ENCODE peak calls at places on chromosomes 5 and 9, in six cellular contexts. One of them, this sample, is unnamed. For H3K9me2, the result is how much of the 10 kb centered on the place peaks cover.

GRCh38 chr5:78221964-78222451 is 72.5 kb downstream of the AP3B1 start:
- DNase-seq in GM23338: peak
- DNase-seq in HCT116: no peak
- DNase-seq in Karpas-422: peak
- DNase-seq in MM.1S: peak
- DNase-seq in PC-3: peak
- DNase-seq in this sample: no peak

GRCh38 chr9:111271481-111272080 is 58.4 kb downstream of the OR2K2 start:
- DNase-seq in PC-3: no peak
- DNase-seq in Karpas-422: no peak
- DNase-seq in MM.1S: no peak
- DNase-seq in HCT116: no peak
- DNase-seq in GM23338: no peak
- DNase-seq in this sample: no peak

GRCh38 chr5:149887622-149888183 is 56.9 kb downstream of the PDE6A start:
- DNase-seq in Karpas-422: no peak
- DNase-seq in GM23338: no peak
- DNase-seq in HCT116: peak
- DNase-seq in MM.1S: no peak
- DNase-seq in PC-3: peak
- DNase-seq in this sample: peak

GRCh38 chr5:84729326-84729725 is 344.6 kb upstream of the EDIL3 start:
- DNase-seq in GM23338: no peak
- DNase-seq in HCT116: no peak
- DNase-seq in Karpas-422: no peak
- DNase-seq in PC-3: no peak
- DNase-seq in MM.1S: no peak
- DNase-seq in this sample: no peak

GRCh38 chr5:138503487-138504270 is 38.4 kb downstream of the EGR1 start:
- DNase-seq in GM23338: peak
- DNase-seq in HCT116: peak
- DNase-seq in Karpas-422: peak
- DNase-seq in PC-3: peak
- DNase-seq in MM.1S: peak
- DNase-seq in this sample: peak

GRCh38 chr5:104385901-104386300 is 823.3 kb upstream of the NUDT12 start:
- DNase-seq in PC-3: no peak
- DNase-seq in MM.1S: no peak
- DNase-seq in HCT116: no peak
- DNase-seq in Karpas-422: no peak
- DNase-seq in GM23338: no peak
- DNase-seq in this sample: no peak

GRCh38 chr9:95207403-95207802 is 110.1 kb downstream of the FANCC start:
- DNase-seq in Karpas-422: no peak
- DNase-seq in MM.1S: no peak
- DNase-seq in GM23338: no peak
- DNase-seq in HCT116: no peak
- DNase-seq in PC-3: no peak
- DNase-seq in this sample: no peak

GRCh38 chr5:926416-927171 is 33.9 kb downstream of the TRIP13 start:
- DNase-seq in HCT116: no peak
- DNase-seq in Karpas-422: no peak
- DNase-seq in MM.1S: no peak
- DNase-seq in GM23338: peak
- DNase-seq in PC-3: no peak
- DNase-seq in this sample: no peak

GRCh38 chr9:127723013-127723412 is 7.1 kb downstream of the TTC16 start:
- DNase-seq in GM23338: no peak
- DNase-seq in HCT116: no peak
- DNase-seq in Karpas-422: no peak
- DNase-seq in MM.1S: no peak
- DNase-seq in PC-3: no peak
- DNase-seq in this sample: no peak

GRCh38 chr5:126358525-126358924 is 64.7 kb upstream of the GRAMD2B start:
- DNase-seq in PC-3: no peak
- DNase-seq in MM.1S: peak
- DNase-seq in Karpas-422: no peak
- DNase-seq in GM23338: no peak
- DNase-seq in HCT116: no peak
- DNase-seq in this sample: no peak

GRCh38 chr9:126706698-126707053 is 92.9 kb downstream of the LMX1B start:
- DNase-seq in GM23338: no peak
- DNase-seq in Karpas-422: no peak
- DNase-seq in HCT116: no peak
- DNase-seq in PC-3: no peak
- DNase-seq in MM.1S: no peak
- DNase-seq in this sample: no peak

GRCh38 chr5:115419794-115420585 is 123.5 kb upstream of the CCDC112 start:
- DNase-seq in HCT116: peak
- DNase-seq in GM23338: peak
- DNase-seq in Karpas-422: no peak
- DNase-seq in PC-3: peak
- DNase-seq in MM.1S: no peak
- DNase-seq in this sample: peak

GRCh38 chr5:1925111-1926070 is 42.7 kb upstream of the IRX4 start:
- DNase-seq in GM23338: no peak
- DNase-seq in MM.1S: no peak
- DNase-seq in HCT116: no peak
- DNase-seq in PC-3: no peak
- DNase-seq in Karpas-422: no peak
- DNase-seq in this sample: no peak

GRCh38 chr5:131264453-131265200 is 774 bp downstream of the CDC42SE2 start:
- DNase-seq in GM23338: peak
- DNase-seq in PC-3: peak
- DNase-seq in HCT116: no peak
- DNase-seq in Karpas-422: peak
- DNase-seq in MM.1S: peak
- DNase-seq in this sample: no peak

GRCh38 chr9:20835364-20836286 is 151.6 kb downstream of the FOCAD start:
- DNase-seq in HCT116: no peak
- DNase-seq in MM.1S: no peak
- DNase-seq in PC-3: peak
- DNase-seq in Karpas-422: no peak
- DNase-seq in GM23338: no peak
- DNase-seq in this sample: peak

DNA sequence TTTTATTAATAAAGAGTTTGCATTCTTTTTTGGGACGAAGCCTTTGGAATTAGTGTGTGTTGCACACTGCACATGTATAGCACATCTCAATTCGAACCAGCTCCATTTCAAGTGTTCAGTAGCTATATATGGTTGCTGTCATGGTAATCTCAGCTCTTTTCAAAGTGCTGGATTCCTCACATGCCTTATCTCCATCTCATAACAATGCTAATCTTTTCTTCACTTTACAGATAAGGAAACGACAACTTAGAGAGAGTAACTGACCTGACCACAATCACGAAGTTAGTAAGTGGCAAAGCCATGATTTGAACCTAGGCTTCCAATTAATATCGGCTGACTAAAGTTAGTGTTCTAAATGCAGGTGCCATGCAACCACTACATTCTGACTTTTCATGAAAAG is 204.8 kb upstream of the RASEF start:
- DNase-seq in PC-3: no peak
- DNase-seq in HCT116: no peak
- DNase-seq in GM23338: peak
- DNase-seq in MM.1S: no peak
- DNase-seq in Karpas-422: no peak
- DNase-seq in this sample: no peak
- H3K9me2 ChIP-seq in PC-3: under half
- H3K9me2 ChIP-seq in HCT116: under half
- H3K9me2 ChIP-seq in GM23338: under half
- H3K9me2 ChIP-seq in MM.1S: under half
- H3K9me2 ChIP-seq in Karpas-422: under half
- H3K9me2 ChIP-seq in this sample: under half

GRCh38 chr5:67350600-67351315 is 154.2 kb upstream of the CD180 start:
- DNase-seq in Karpas-422: no peak
- DNase-seq in GM23338: no peak
- DNase-seq in PC-3: no peak
- DNase-seq in HCT116: no peak
- DNase-seq in MM.1S: no peak
- DNase-seq in this sample: no peak
- H3K4me3 ChIP-seq in Karpas-422: no peak
- H3K4me3 ChIP-seq in GM23338: no peak
- H3K4me3 ChIP-seq in PC-3: no peak
- H3K4me3 ChIP-seq in HCT116: no peak
- H3K4me3 ChIP-seq in MM.1S: no peak
- H3K4me3 ChIP-seq in this sample: no peak

GRCh38 chr5:141807732-141808131 is 70.5 kb downstream of the PCDH1 start:
- DNase-seq in GM23338: no peak
- DNase-seq in HCT116: no peak
- DNase-seq in MM.1S: no peak
- DNase-seq in Karpas-422: no peak
- DNase-seq in PC-3: no peak
- DNase-seq in this sample: no peak
- H3K9me2 ChIP-seq in GM23338: under half
- H3K9me2 ChIP-seq in HCT116: under half
- H3K9me2 ChIP-seq in MM.1S: under half
- H3K9me2 ChIP-seq in Karpas-422: under half
- H3K9me2 ChIP-seq in PC-3: under half
- H3K9me2 ChIP-seq in this sample: under half

GRCh38 chr5:56900858-56901578 is 8.4 kb upstream of the SETD9 start:
- DNase-seq in Karpas-422: peak
- DNase-seq in MM.1S: peak
- DNase-seq in PC-3: peak
- DNase-seq in HCT116: peak
- DNase-seq in GM23338: peak
- DNase-seq in this sample: no peak
- H3K4me3 ChIP-seq in Karpas-422: no peak
- H3K4me3 ChIP-seq in MM.1S: no peak
- H3K4me3 ChIP-seq in PC-3: no peak
- H3K4me3 ChIP-seq in HCT116: no peak
- H3K4me3 ChIP-seq in GM23338: no peak
- H3K4me3 ChIP-seq in this sample: no peak

DNA sequence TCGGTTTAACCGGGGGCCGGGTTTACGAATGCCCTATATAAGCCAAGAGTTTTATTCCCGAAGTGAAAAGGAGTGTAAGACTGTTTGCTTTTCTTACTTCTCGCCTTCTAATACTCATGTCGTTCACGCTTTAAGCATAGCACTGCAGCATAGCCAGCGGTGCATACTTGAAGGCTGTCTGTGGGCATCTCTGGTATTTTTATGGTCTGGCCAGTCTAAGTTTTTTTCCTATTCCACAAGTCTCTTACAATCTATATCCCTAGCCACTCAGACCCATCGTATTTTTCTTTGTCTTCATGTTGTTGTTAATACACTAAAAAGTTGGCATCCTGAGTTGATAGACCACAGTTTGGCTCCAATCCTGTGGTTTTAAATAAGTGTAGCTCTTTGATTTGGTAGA is 1.3 kb downstream of the UHRF2 start:
- DNase-seq in MM.1S: peak
- DNase-seq in HCT116: no peak
- DNase-seq in PC-3: peak
- DNase-seq in GM23338: no peak
- DNase-seq in Karpas-422: peak
- DNase-seq in this sample: peak
- H3K9me2 ChIP-seq in MM.1S: under half
- H3K9me2 ChIP-seq in HCT116: under half
- H3K9me2 ChIP-seq in PC-3: under half
- H3K9me2 ChIP-seq in GM23338: under half
- H3K9me2 ChIP-seq in Karpas-422: under half
- H3K9me2 ChIP-seq in this sample: under half

GRCh38 chr9:113514748-113515147 is 51.2 kb downstream of the RGS3 start:
- DNase-seq in Karpas-422: no peak
- DNase-seq in MM.1S: no peak
- DNase-seq in PC-3: no peak
- DNase-seq in GM23338: no peak
- DNase-seq in HCT116: no peak
- DNase-seq in this sample: no peak

GRCh38 chr9:113514061-113514460 is 50.5 kb downstream of the RGS3 start:
- DNase-seq in GM23338: no peak
- DNase-seq in Karpas-422: no peak
- DNase-seq in HCT116: no peak
- DNase-seq in PC-3: no peak
- DNase-seq in MM.1S: no peak
- DNase-seq in this sample: no peak

GRCh38 chr9:113519401-113520108 is 56.0 kb downstream of the RGS3 start:
- DNase-seq in HCT116: no peak
- DNase-seq in PC-3: peak
- DNase-seq in Karpas-422: no peak
- DNase-seq in GM23338: no peak
- DNase-seq in MM.1S: no peak
- DNase-seq in this sample: no peak

GRCh38 chr9:113515862-113516261 is 52.3 kb downstream of the RGS3 start:
- DNase-seq in MM.1S: no peak
- DNase-seq in GM23338: no peak
- DNase-seq in HCT116: no peak
- DNase-seq in Karpas-422: no peak
- DNase-seq in PC-3: no peak
- DNase-seq in this sample: no peak

DNA sequence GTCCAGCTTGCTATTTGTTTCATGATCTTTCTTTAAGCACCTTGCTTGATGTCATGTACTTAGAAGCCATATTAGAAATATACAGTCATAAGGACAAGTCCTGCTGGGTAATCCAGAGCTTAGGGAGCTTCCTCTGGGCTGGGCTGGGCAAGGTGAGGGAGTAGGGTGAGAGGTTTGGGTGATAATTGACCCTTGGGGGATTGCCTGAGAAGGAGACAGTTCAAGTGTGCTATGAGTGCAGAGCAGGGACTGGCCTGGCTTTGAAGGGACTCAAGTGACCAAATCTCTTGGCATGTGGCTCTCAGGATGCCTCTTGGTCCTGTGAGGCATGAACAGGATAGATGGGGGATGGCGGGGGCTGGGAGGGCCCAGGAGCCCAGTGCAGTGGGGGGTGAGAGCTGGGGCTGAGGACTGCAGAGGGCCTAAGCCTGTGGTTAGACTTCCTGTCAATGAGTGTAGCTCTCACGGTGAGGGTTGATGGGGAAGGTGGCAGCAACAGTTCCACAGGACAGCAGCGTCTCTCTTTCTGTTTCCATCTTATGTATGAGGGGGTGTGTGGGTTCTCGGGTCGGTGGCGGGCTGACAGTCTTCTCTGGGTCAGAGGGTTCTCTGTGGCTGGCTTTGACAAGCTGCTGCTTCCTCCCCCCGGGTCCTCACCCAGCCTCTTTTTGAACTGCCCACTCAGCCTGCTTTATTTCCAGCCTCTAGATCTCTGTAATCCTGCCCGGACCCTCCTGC is 53.5 kb downstream of the RGS3 start:
- DNase-seq in MM.1S: peak
- DNase-seq in HCT116: no peak
- DNase-seq in PC-3: no peak
- DNase-seq in Karpas-422: no peak
- DNase-seq in GM23338: no peak
- DNase-seq in this sample: no peak
- H3K4me3 ChIP-seq in MM.1S: peak
- H3K4me3 ChIP-seq in HCT116: no peak
- H3K4me3 ChIP-seq in PC-3: no peak
- H3K4me3 ChIP-seq in Karpas-422: no peak
- H3K4me3 ChIP-seq in GM23338: no peak
- H3K4me3 ChIP-seq in this sample: no peak

This sample was measured in PC-9.